ENCODE peak calls at places on chromosomes 6 and 20, in ten cellular contexts. One of them, this sample, is unnamed.

GRCh38 chr6:163457637-163458561 is 43.4 kb downstream of the QKI start:
- DNase-seq in AG20443: peak
- DNase-seq in DMS153: no peak
- DNase-seq in EH: peak
- DNase-seq in NCI-H2081: no peak
- DNase-seq in colonic mucosa: no peak
- DNase-seq in progenitor cell of endocrine pancreas: no peak
- DNase-seq in Peyer's patch: no peak
- DNase-seq in ovary: no peak
- DNase-seq in neural progenitor cell: no peak
- DNase-seq in this sample: no peak

GRCh38 chr6:46867411-46867810 is 54.3 kb downstream of the ADGRF5 start:
- DNase-seq in ovary: no peak
- DNase-seq in DMS153: no peak
- DNase-seq in colonic mucosa: no peak
- DNase-seq in Peyer's patch: no peak
- DNase-seq in EH: no peak
- DNase-seq in AG20443: no peak
- DNase-seq in progenitor cell of endocrine pancreas: no peak
- DNase-seq in NCI-H2081: no peak
- DNase-seq in neural progenitor cell: no peak
- DNase-seq in this sample: no peak

GRCh38 chr6:148885154-148885870 is 138.5 kb downstream of the UST start:
- DNase-seq in progenitor cell of endocrine pancreas: no peak
- DNase-seq in EH: peak
- DNase-seq in NCI-H2081: no peak
- DNase-seq in ovary: no peak
- DNase-seq in DMS153: peak
- DNase-seq in neural progenitor cell: no peak
- DNase-seq in AG20443: peak
- DNase-seq in Peyer's patch: no peak
- DNase-seq in colonic mucosa: no peak
- DNase-seq in this sample: no peak

GRCh38 chr6:8589941-8590676 is 154.8 kb upstream of the SLC35B3 start:
- DNase-seq in neural progenitor cell: peak
- DNase-seq in NCI-H2081: no peak
- DNase-seq in Peyer's patch: no peak
- DNase-seq in ovary: no peak
- DNase-seq in EH: no peak
- DNase-seq in progenitor cell of endocrine pancreas: no peak
- DNase-seq in AG20443: no peak
- DNase-seq in colonic mucosa: no peak
- DNase-seq in DMS153: no peak
- DNase-seq in this sample: no peak

GRCh38 chr20:25281541-25281991 is 33.7 kb downstream of the PYGB start:
- DNase-seq in DMS153: peak
- DNase-seq in colonic mucosa: no peak
- DNase-seq in progenitor cell of endocrine pancreas: no peak
- DNase-seq in AG20443: no peak
- DNase-seq in EH: no peak
- DNase-seq in ovary: peak
- DNase-seq in neural progenitor cell: no peak
- DNase-seq in Peyer's patch: peak
- DNase-seq in NCI-H2081: peak
- DNase-seq in this sample: peak

GRCh38 chr6:53811082-53811481 is 16.3 kb downstream of the LRRC1 start:
- DNase-seq in AG20443: peak
- DNase-seq in colonic mucosa: peak
- DNase-seq in DMS153: peak
- DNase-seq in ovary: no peak
- DNase-seq in EH: peak
- DNase-seq in Peyer's patch: no peak
- DNase-seq in NCI-H2081: peak
- DNase-seq in neural progenitor cell: no peak
- DNase-seq in progenitor cell of endocrine pancreas: no peak
- DNase-seq in this sample: no peak

GRCh38 chr6:149289192-149289741 is 28.2 kb upstream of the TAB2 start:
- DNase-seq in EH: no peak
- DNase-seq in NCI-H2081: no peak
- DNase-seq in progenitor cell of endocrine pancreas: no peak
- DNase-seq in AG20443: no peak
- DNase-seq in DMS153: no peak
- DNase-seq in colonic mucosa: no peak
- DNase-seq in Peyer's patch: no peak
- DNase-seq in ovary: no peak
- DNase-seq in neural progenitor cell: no peak
- DNase-seq in this sample: no peak

GRCh38 chr6:83199865-83200230 is 6.7 kb downstream of the RWDD2A start:
- DNase-seq in Peyer's patch: no peak
- DNase-seq in colonic mucosa: no peak
- DNase-seq in EH: peak
- DNase-seq in DMS153: no peak
- DNase-seq in neural progenitor cell: no peak
- DNase-seq in ovary: no peak
- DNase-seq in progenitor cell of endocrine pancreas: no peak
- DNase-seq in AG20443: peak
- DNase-seq in NCI-H2081: no peak
- DNase-seq in this sample: no peak

GRCh38 chr6:49457771-49458170 is 5.3 kb downstream of the MMUT start:
- DNase-seq in progenitor cell of endocrine pancreas: no peak
- DNase-seq in AG20443: no peak
- DNase-seq in DMS153: no peak
- DNase-seq in neural progenitor cell: no peak
- DNase-seq in colonic mucosa: no peak
- DNase-seq in Peyer's patch: no peak
- DNase-seq in EH: peak
- DNase-seq in ovary: no peak
- DNase-seq in NCI-H2081: no peak
- DNase-seq in this sample: no peak

GRCh38 chr6:2850480-2851150 is 9.0 kb upstream of the SERPINB1 start:
- DNase-seq in DMS153: no peak
- DNase-seq in ovary: no peak
- DNase-seq in EH: peak
- DNase-seq in progenitor cell of endocrine pancreas: no peak
- DNase-seq in neural progenitor cell: no peak
- DNase-seq in AG20443: peak
- DNase-seq in colonic mucosa: peak
- DNase-seq in Peyer's patch: no peak
- DNase-seq in NCI-H2081: no peak
- DNase-seq in this sample: no peak

GRCh38 chr6:158697798-158698197 is 47.9 kb downstream of the SYTL3 start:
- DNase-seq in progenitor cell of endocrine pancreas: no peak
- DNase-seq in DMS153: no peak
- DNase-seq in colonic mucosa: no peak
- DNase-seq in Peyer's patch: no peak
- DNase-seq in NCI-H2081: no peak
- DNase-seq in AG20443: peak
- DNase-seq in ovary: no peak
- DNase-seq in EH: peak
- DNase-seq in neural progenitor cell: no peak
- DNase-seq in this sample: no peak

GRCh38 chr20:18839507-18840247 is 26.1 kb downstream of the SCP2D1 start:
- DNase-seq in EH: no peak
- DNase-seq in progenitor cell of endocrine pancreas: no peak
- DNase-seq in colonic mucosa: no peak
- DNase-seq in neural progenitor cell: peak
- DNase-seq in NCI-H2081: no peak
- DNase-seq in DMS153: no peak
- DNase-seq in ovary: no peak
- DNase-seq in AG20443: no peak
- DNase-seq in Peyer's patch: no peak
- DNase-seq in this sample: no peak

GRCh38 chr6:118283759-118284158 is 264.3 kb upstream of the PLN start:
- DNase-seq in EH: peak
- DNase-seq in neural progenitor cell: peak
- DNase-seq in AG20443: peak
- DNase-seq in Peyer's patch: no peak
- DNase-seq in progenitor cell of endocrine pancreas: peak
- DNase-seq in colonic mucosa: peak
- DNase-seq in NCI-H2081: peak
- DNase-seq in DMS153: peak
- DNase-seq in ovary: peak
- DNase-seq in this sample: no peak

This sample was measured in posterior cingulate gyrus.